ENCODE peak calls at places on chromosomes 6 and 20, in four cellular contexts. W is left ventricle myocardium superior, U is T-helper 1 cell, Q is cardiac muscle cell. Y is an unnamed sample.

GRCh38 chr20:53865905-53866786 is 204.2 kb downstream of the BCAS1 start:
- DNase-seq in Q (peak; percentile 61), U (no peak), W (no peak), Y (no peak)

GRCh38 chr6:135922746-135923145 is 71.2 kb downstream of the PDE7B start:
- DNase-seq in U (no peak), W (peak; percentile 79), Q (peak; percentile 78), Y (peak; percentile 80)

GRCh38 chr6:170225852-170226417 is 64.9 kb downstream of the DLL1 start:
- DNase-seq in Q (no peak), W (peak; percentile 28), U (no peak), Y (peak; percentile 36)

GRCh38 chr20:3209946-3210317 is 634 bp downstream of the ITPA start:
- DNase-seq in W (no peak), Q (peak; percentile 13), U (no peak), Y (no peak)

GRCh38 chr20:43844778-43845614 is 69.7 kb upstream of the TOX2 start:
- DNase-seq in U (no peak), Q (peak; percentile 91), W (no peak), Y (no peak)

GRCh38 chr20:18857640-18858039 is 44.1 kb downstream of the SCP2D1 start:
- DNase-seq in W (no peak), Q (no peak), U (no peak), Y (no peak)

GRCh38 chr6:21969192-21969591 is 327.6 kb downstream of the PRL start:
- DNase-seq in Q (no peak), U (no peak), W (no peak), Y (no peak)

GRCh38 chr6:56343295-56343694 is 95.9 kb upstream of the COL21A1 start:
- DNase-seq in W (no peak), Q (no peak), U (no peak), Y (no peak)

GRCh38 chr20:5893052-5893451 is 57.3 kb downstream of the TRMT6 start:
- DNase-seq in U (no peak), Q (no peak), W (no peak), Y (no peak)

GRCh38 chr20:57133926-57134650 is 132.4 kb downstream of the BMP7 start:
- DNase-seq in Q (no peak), U (no peak), W (no peak), Y (no peak)

GRCh38 chr6:38039497-38039896 is 220.0 kb downstream of the ZFAND3 start:
- DNase-seq in W (no peak), U (no peak), Q (no peak), Y (no peak)

GRCh38 chr6:54722328-54722727 is 124.2 kb upstream of the FAM83B start:
- DNase-seq in Q (no peak), W (no peak), U (no peak), Y (no peak)

GRCh38 chr6:4103929-4104328 is 25.0 kb upstream of the FAM217A start:
- DNase-seq in Q (no peak), W (no peak), U (no peak), Y (no peak)

GRCh38 chr6:142821860-142822259 is 123.1 kb downstream of the HIVEP2 start:
- DNase-seq in U (no peak), Q (no peak), W (no peak), Y (no peak)

GRCh38 chr20:57774111-57774880 is 64.5 kb upstream of the PMEPA1 start:
- DNase-seq in Q (no peak), W (no peak), U (no peak), Y (no peak)

GRCh38 chr20:47847882-47848485 is 62.7 kb upstream of the SULF2 start:
- DNase-seq in Q (no peak), U (no peak), W (no peak), Y (no peak)

GRCh38 chr6:13268914-13269532 is 59.3 kb downstream of the TBC1D7 start:
- DNase-seq in W (no peak), Q (peak; percentile 77), U (no peak), Y (no peak)

GRCh38 chr6:145368075-145368474 is 367.2 kb downstream of the EPM2A start:
- DNase-seq in W (no peak), Q (peak; percentile 35), U (no peak), Y (no peak)

GRCh38 chr6:123519191-123519510 is 117.6 kb downstream of the TRDN start:
- DNase-seq in Q (no peak), U (no peak), W (peak; percentile 85), Y (peak; percentile 87)

GRCh38 chr6:48068326-48069191 is 42.4 kb downstream of the PTCHD4 start:
- DNase-seq in Q (no peak), U (peak; percentile 1), W (peak; percentile 20), Y (peak; percentile 34)

GRCh38 chr6:17389274-17389847 is 4.0 kb upstream of the CAP2 start:
- DNase-seq in W (no peak), U (no peak), Q (peak; percentile 34), Y (no peak)

GRCh38 chr6:132763269-132763668 is 5.6 kb upstream of the VNN2 start:
- DNase-seq in Q (peak; percentile 4), U (peak; percentile 3), W (no peak), Y (no peak)

GRCh38 chr20:37804584-37805566 is 98.1 kb upstream of the VSTM2L start:
- DNase-seq in U (no peak), W (no peak), Q (no peak), Y (no peak)

GRCh38 chr6:91273729-91274128 is 686.9 kb upstream of the MAP3K7 start:
- DNase-seq in Q (peak; percentile 25), U (no peak), W (peak; percentile 74), Y (peak; percentile 76)

GRCh38 chr6:156633291-156633690 is 143.9 kb upstream of the ARID1B start:
- DNase-seq in W (no peak), Q (no peak), U (no peak), Y (no peak)

GRCh38 chr6:129567374-129567773 is 142.6 kb downstream of the ARHGAP18 start:
- DNase-seq in W (peak; percentile 41), U (no peak), Q (peak; percentile 50), Y (no peak)

GRCh38 chr20:2125474-2126112 is 24.0 kb downstream of the STK35 start:
- DNase-seq in Q (no peak), U (no peak), W (peak; percentile 65), Y (no peak)

GRCh38 chr6:155436981-155437749 is 18.5 kb downstream of the NOX3 start:
- DNase-seq in Q (peak; percentile 42), W (no peak), U (no peak), Y (no peak)

GRCh38 chr6:34098045-34098936 is 47.6 kb downstream of the GRM4 start:
- DNase-seq in W (no peak), Q (no peak), U (no peak), Y (no peak)

GRCh38 chr6:160034346-160034930 is 65.6 kb downstream of the IGF2R start:
- DNase-seq in U (no peak), Q (no peak), W (no peak), Y (no peak)

GRCh38 chr20:22827916-22828315 is 207.2 kb upstream of the SSTR4 start:
- DNase-seq in Q (no peak), U (no peak), W (no peak), Y (no peak)

GRCh38 chr6:110140650-110141049 is 38.8 kb downstream of the WASF1 start:
- DNase-seq in Q (peak; percentile 66), U (no peak), W (no peak), Y (no peak)